ENCODE peak calls at places on chromosomes 3 and 15, in seven cellular contexts. B, E, N, G, J, P and R are unnamed samples.

GRCh38 chr15:48459571-48460461 is 128.6 kb downstream of the DUT start:
- DNase-seq in P (no peak), B (no peak), G (peak; percentile 39), J (peak; percentile 36), N (peak; percentile 42), E (no peak), R (no peak)

GRCh38 chr3:16309558-16309957 is 44.5 kb downstream of the OXNAD1 start:
- DNase-seq in J (no peak), E (no peak), G (peak; percentile 49), N (no peak), B (no peak), P (no peak), R (no peak)

GRCh38 chr3:122151480-122151879 is 32.0 kb upstream of the CASR start:
- DNase-seq in N (no peak), B (no peak), J (no peak), P (no peak), G (peak; percentile 27), E (no peak), R (no peak)

GRCh38 chr3:192022412-192022811 is 561.4 kb downstream of the PYDC2 start:
- DNase-seq in G (peak; percentile 28), P (no peak), J (no peak), N (peak; percentile 4), E (no peak), B (no peak), R (no peak)

GRCh38 chr3:8656240-8656639 is 11.6 kb upstream of the SSUH2 start:
- DNase-seq in B (no peak), G (no peak), N (no peak), J (no peak), P (peak; percentile 47), E (no peak), R (no peak)

GRCh38 chr3:98969295-98969694 is 67.8 kb upstream of the DCBLD2 start:
- DNase-seq in G (no peak), P (no peak), J (no peak), N (no peak), B (no peak), E (no peak), R (no peak)

GRCh38 chr15:42595641-42596240 is 20.3 kb downstream of the STARD9 start:
- DNase-seq in J (no peak), B (no peak), N (no peak), E (no peak), G (no peak), P (no peak), R (no peak)

GRCh38 chr3:129277829-129278271 is 820 bp upstream of the HMCES start:
- DNase-seq in E (no peak), B (no peak), N (peak; percentile 8), P (no peak), J (no peak), G (no peak), R (peak; percentile 23)